ENCODE peak calls at places on chromosomes 16 and 17, in seven cellular contexts. L, R, D, Y, M, A and S are unnamed samples.

GRCh38 chr16:6644916-6645315 is 687.7 kb upstream of the RBFOX1 start:
- DNase-seq in L (no peak), R (no peak), A (no peak), Y (no peak), M (no peak), D (no peak), S (no peak)

GRCh38 chr17:49880291-49881053 is 32.6 kb upstream of the TAC4 start:
- DNase-seq in M (peak; percentile 85), D (peak; percentile 57), L (peak; percentile 86), Y (peak; percentile 50), A (peak; percentile 96), R (peak; percentile 73), S (peak; percentile 55)

GRCh38 chr16:15498427-15499175 is 64.2 kb downstream of the BMERB1 start:
- DNase-seq in M (no peak), R (no peak), Y (no peak), L (no peak), A (no peak), D (no peak), S (no peak)

GRCh38 chr17:44921122-44921882 is 6.0 kb upstream of the GFAP start:
- DNase-seq in M (no peak), Y (no peak), L (no peak), A (no peak), D (no peak), R (no peak), S (no peak)

GRCh38 chr17:80058311-80058955 is 22.0 kb downstream of the CCDC40 start:
- DNase-seq in M (no peak), L (no peak), R (no peak), Y (no peak), A (no peak), D (no peak), S (no peak)

GRCh38 chr17:81206166-81206565 is 16.6 kb downstream of the CEP131 start:
- DNase-seq in A (no peak), L (no peak), R (no peak), Y (no peak), D (no peak), M (no peak), S (no peak)

GRCh38 chr17:10875984-10876555 is 38.2 kb upstream of the PIRT start:
- DNase-seq in A (peak; percentile 61), R (peak; percentile 3), Y (peak; percentile 6), D (peak; percentile 15), M (no peak), L (peak; percentile 63), S (peak; percentile 1)

GRCh38 chr16:77998350-77999023 is 23.9 kb upstream of the CLEC3A start:
- DNase-seq in A (no peak), Y (no peak), M (no peak), D (no peak), L (no peak), R (no peak), S (no peak)

GRCh38 chr17:17439971-17440843 is 36.6 kb upstream of the MED9 start:
- DNase-seq in D (peak; percentile 12), M (peak; percentile 74), Y (peak; percentile 65), A (peak; percentile 71), R (peak; percentile 74), L (peak; percentile 89), S (peak; percentile 24)

GRCh38 chr17:50950002-50950877 is 84.1 kb upstream of the TOB1 start:
- DNase-seq in D (no peak), L (peak; percentile 73), M (no peak), R (peak; percentile 29), Y (no peak), A (peak; percentile 62), S (peak; percentile 95)